ENCODE peak calls at places on chromosome 7, in nine cellular contexts. K is left lung; J is lung; Y is left ventricle myocardium inferior; M is small intestine; Q is Panc1; Z is heart left ventricle; P is cardiac muscle cell; I is CD8-positive, alpha-beta T cell. R is an unnamed sample.

GRCh38 chr7:47748041-47748440 is 166.1 kb upstream of the TNS3 start:
- DNase-seq in Y (no peak), Z (no peak), I (no peak), P (no peak), Q (no peak), J (no peak), K (no peak), M (no peak), R (no peak)

GRCh38 chr7:149291036-149291835 is 29.2 kb downstream of the ZNF783 start:
- DNase-seq in Z (no peak), Q (no peak), P (no peak), Y (no peak), K (no peak), J (no peak), M (no peak), I (no peak), R (no peak)

GRCh38 chr7:82364671-82365070 is 78.9 kb downstream of the CACNA2D1 start:
- DNase-seq in I (no peak), K (no peak), Z (no peak), P (no peak), Q (no peak), M (no peak), J (no peak), Y (no peak), R (no peak)

GRCh38 chr7:15853832-15854470 is 167.5 kb upstream of the MEOX2 start:
- DNase-seq in K (no peak), P (no peak), M (no peak), Z (no peak), J (no peak), I (no peak), Y (no peak), Q (no peak), R (no peak)

GRCh38 chr7:2609001-2609411 is 22.8 kb upstream of the TTYH3 start:
- DNase-seq in J (no peak), Z (no peak), M (peak; percentile 20), Y (no peak), I (no peak), K (no peak), Q (no peak), P (peak; percentile 56), R (peak; percentile 62)

GRCh38 chr7:142196066-142196840 is 61.6 kb downstream of the PRSS58 start:
- DNase-seq in Q (no peak), J (no peak), Z (no peak), M (no peak), P (no peak), I (no peak), K (no peak), Y (no peak), R (no peak)

GRCh38 chr7:102222445-102222844 is 64.2 kb upstream of the SH2B2 start:
- DNase-seq in I (no peak), J (no peak), K (no peak), Q (no peak), P (no peak), Y (no peak), Z (no peak), M (no peak), R (no peak)

GRCh38 chr7:150974468-150975391 is 3.4 kb downstream of the KCNH2 start:
- DNase-seq in Y (peak; percentile 71), P (peak; percentile 80), Q (no peak), Z (no peak), M (peak; percentile 51), K (no peak), J (peak; percentile 44), I (peak; percentile 89), R (peak; percentile 48)

GRCh38 chr7:94276797-94277196 is 117.9 kb upstream of the COL1A2 start:
- DNase-seq in Y (no peak), M (no peak), K (no peak), J (no peak), I (no peak), Q (no peak), P (peak; percentile 30), Z (no peak), R (peak; percentile 73)

GRCh38 chr7:137142376-137142775 is 201.2 kb downstream of the PTN start:
- DNase-seq in Y (no peak), I (no peak), P (no peak), M (no peak), J (no peak), Z (no peak), Q (no peak), K (no peak), R (no peak)

GRCh38 chr7:122544463-122544862 is 154.5 kb downstream of the RNF133 start:
- DNase-seq in M (no peak), Q (no peak), K (no peak), Z (peak; percentile 17), Y (no peak), P (no peak), I (no peak), J (no peak), R (no peak)

GRCh38 chr7:155533827-155534690 is 12.3 kb downstream of the CNPY1 start:
- DNase-seq in M (no peak), P (peak; percentile 61), Z (no peak), Y (no peak), J (no peak), I (no peak), Q (no peak), K (no peak), R (peak; percentile 63)

GRCh38 chr7:1285556-1286301 is 53.1 kb downstream of the UNCX start:
- DNase-seq in P (no peak), Q (no peak), K (no peak), Y (peak; percentile 7), Z (no peak), J (no peak), I (no peak), M (no peak), R (no peak)

GRCh38 chr7:3695602-3696001 is 394.6 kb downstream of the SDK1 start:
- DNase-seq in P (no peak), M (peak; percentile 5), Z (no peak), Y (no peak), I (no peak), Q (no peak), K (no peak), J (no peak), R (no peak)

GRCh38 chr7:8724080-8724718 is 290.8 kb downstream of the NXPH1 start:
- DNase-seq in K (no peak), P (peak; percentile 86), I (no peak), Q (peak; percentile 20), J (no peak), M (peak; percentile 2), Y (no peak), Z (no peak), R (peak; percentile 54)

GRCh38 chr7:157621131-157621681 is 284.4 kb downstream of the DNAJB6 start:
- DNase-seq in P (no peak), J (no peak), Y (no peak), Z (no peak), I (no peak), K (no peak), M (no peak), Q (no peak), R (no peak)

GRCh38 chr7:83696101-83696500 is 47.2 kb upstream of the SEMA3E start:
- DNase-seq in Z (no peak), M (no peak), Q (no peak), J (no peak), I (no peak), K (no peak), P (no peak), Y (no peak), R (no peak)

GRCh38 chr7:106278695-106279094 is 6.1 kb downstream of the NAMPT start:
- DNase-seq in K (no peak), Q (no peak), J (no peak), M (no peak), Y (no peak), Z (no peak), P (no peak), I (no peak), R (no peak)

DNA sequence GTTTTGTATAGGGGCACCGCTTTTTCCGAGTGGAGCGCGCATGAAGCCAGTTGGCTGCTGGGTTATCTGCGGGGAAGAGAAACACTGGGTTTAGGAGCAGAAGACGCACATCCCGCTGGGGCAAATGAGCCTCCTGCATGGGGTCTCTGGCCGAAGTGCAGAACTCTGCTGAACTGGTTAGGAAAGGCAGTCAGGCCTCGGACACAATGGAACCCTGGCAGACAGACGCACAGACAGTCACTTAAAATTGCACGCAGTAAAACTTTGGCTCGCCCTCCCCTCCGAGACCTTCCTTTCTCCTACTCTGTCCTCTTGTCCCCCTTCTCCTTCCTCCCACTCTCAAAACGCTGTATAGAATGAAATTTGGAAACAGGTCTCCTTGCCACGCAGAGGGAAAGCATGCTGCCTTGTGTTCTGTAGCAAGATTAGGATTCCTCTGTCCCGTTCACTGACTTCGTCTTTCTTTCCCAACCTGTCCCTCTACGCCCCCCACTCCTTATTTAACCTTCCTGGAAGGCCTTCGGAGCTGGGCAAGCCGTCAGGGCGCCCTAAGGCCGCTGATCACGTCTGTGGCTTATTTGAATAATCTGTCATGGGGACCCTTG is 1.5 kb downstream of the HOXA9 start:
- DNase-seq in Q (no peak), M (no peak), J (no peak), P (no peak), Z (no peak), I (no peak), Y (peak; percentile 9), K (peak; percentile 32), R (no peak)
- H3K27ac ChIP-seq in Q (no peak overlapping the region), M (no peak overlapping the region), J (no peak overlapping the region), P (no peak overlapping the region), Z (no peak overlapping the region), I (no peak overlapping the region), Y (no peak overlapping the region), K (no peak overlapping the region), R (no peak overlapping the region)

GRCh38 chr7:130927062-130927461 is 193.1 kb upstream of the KLF14 start:
- DNase-seq in I (no peak), P (no peak), J (no peak), Y (no peak), Q (no peak), K (no peak), Z (no peak), M (no peak), R (peak; percentile 19)
- H3K4me1 ChIP-seq in I (peaks cover 46% of the 10 kb centered on the region), P (no peaks in the 10 kb centered on the region), J (peaks cover 11% of the 10 kb centered on the region), Y (peaks cover 94% of the 10 kb centered on the region), Q (peaks cover 98% of the 10 kb centered on the region), K (peaks cover 79% of the 10 kb centered on the region), Z (peaks cover 10% of the 10 kb centered on the region), M (peaks cover 1% of the 10 kb centered on the region), R (peaks cover 89% of the 10 kb centered on the region)

DNA sequence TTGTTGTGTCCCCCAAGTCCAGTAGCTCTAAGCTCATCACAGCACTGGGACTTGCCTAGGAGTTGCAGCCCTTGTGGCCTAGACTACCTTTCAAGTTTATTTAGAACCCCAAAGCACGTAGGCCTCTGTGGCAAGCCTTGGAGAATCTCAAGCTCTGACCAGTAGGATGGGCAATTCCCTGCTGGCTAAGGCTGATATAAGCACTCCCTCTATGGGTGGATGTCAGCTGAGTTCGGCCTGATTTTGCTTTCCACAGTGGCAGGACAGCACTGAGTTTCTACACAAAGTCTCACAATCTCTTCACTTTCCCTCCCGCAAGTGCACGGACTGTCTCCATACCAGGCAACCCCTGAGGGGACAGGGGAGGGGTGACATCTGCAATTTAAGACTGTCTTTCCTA is 886.4 kb upstream of the LRRN3 start:
- DNase-seq in M (no peak), I (no peak), K (no peak), Q (no peak), Y (no peak), Z (no peak), P (peak; percentile 28), J (no peak), R (no peak)
- H3K27ac ChIP-seq in M (no peak overlapping the region), I (no peak overlapping the region), K (no peak overlapping the region), Q (no peak overlapping the region), Y (no peak overlapping the region), Z (no peak overlapping the region), P (no peak overlapping the region), J (no peak overlapping the region), R (no peak overlapping the region)

GRCh38 chr7:101165075-101165957 is at the start of gene VGF:
- DNase-seq in K (peak; percentile 94), Z (peak; percentile 92), I (peak; percentile 92), J (peak; percentile 92), P (peak; percentile 94), Q (peak; percentile 89), Y (peak; percentile 91), M (peak; percentile 91), R (peak; percentile 97)
- H3K4me1 ChIP-seq in K (peaks cover 56% of the 10 kb centered on the region), Z (peaks cover 28% of the 10 kb centered on the region), I (peaks cover 61% of the 10 kb centered on the region), J (peaks cover 37% of the 10 kb centered on the region), P (peaks cover 17% of the 10 kb centered on the region), Q (peaks cover 51% of the 10 kb centered on the region), Y (peaks cover 50% of the 10 kb centered on the region), M (peaks cover 8% of the 10 kb centered on the region), R (peaks cover 57% of the 10 kb centered on the region)

R was measured in A673.